ENCODE peak calls at places on chromosomes 13 and 19, in ten cellular contexts. T is NCI-H1105; X is germinal center; O is naive thymus-derived CD8-positive, alpha-beta T cell; H is Caco-2; N is CD4-positive, alpha-beta T cell; C is SIG-M5; V is CD8-positive, alpha-beta T cell; I is stimulated activated CD4-positive, alpha-beta T cell treated with anti-CD3 and anti-CD28 coated beads, Interleukin-1b, Interleukin-23, amount 100 ng/mL, for 48 hours; W is NCI-H1930. U is an unnamed sample.

GRCh38 chr13:98406971-98407370 is 169.9 kb downstream of the STK24 start:
- DNase-seq in T (no peak), X (no peak), O (no peak), H (no peak), N (no peak), C (no peak), V (no peak), I (no peak), W (no peak), U (no peak)

GRCh38 chr13:98173431-98173921 is 3.6 kb downstream of the RNF113B start:
- DNase-seq in T (no peak), X (no peak), O (no peak), H (peak; percentile 38), N (no peak), C (no peak), V (no peak), I (no peak), W (no peak), U (peak; percentile 10)

GRCh38 chr13:98108330-98108729 is 34.6 kb upstream of the FARP1 start:
- DNase-seq in T (no peak), X (no peak), O (no peak), H (no peak), N (no peak), C (no peak), V (no peak), I (no peak), W (no peak), U (no peak)

GRCh38 chr13:80528733-80529132 is 187.8 kb upstream of the SPRY2 start:
- DNase-seq in T (no peak), X (no peak), O (no peak), H (no peak), N (no peak), C (no peak), V (no peak), I (no peak), W (no peak), U (no peak)

GRCh38 chr19:13764821-13765394 is 586 bp downstream of the MRI1 start:
- DNase-seq in T (no peak), X (peak; percentile 51), O (peak; percentile 40), H (peak; percentile 44), N (no peak), C (no peak), V (peak; percentile 61), I (peak; percentile 40), W (no peak), U (no peak)

GRCh38 chr13:20561731-20562130 is 5.2 kb upstream of the IFT88 start:
- DNase-seq in T (no peak), X (no peak), O (no peak), H (no peak), N (no peak), C (no peak), V (no peak), I (no peak), W (no peak), U (no peak)

GRCh38 chr19:14090509-14091085 is at the start of gene SAMD1:
- DNase-seq in T (peak; percentile 80), X (peak; percentile 88), O (peak; percentile 87), H (peak; percentile 80), N (peak; percentile 86), C (no peak), V (peak; percentile 91), I (peak; percentile 81), W (peak; percentile 83), U (peak; percentile 89)

GRCh38 chr13:46728777-46729176 is 68.2 kb downstream of the ESD start:
- DNase-seq in T (no peak), X (peak; percentile 10), O (no peak), H (peak; percentile 35), N (no peak), C (no peak), V (no peak), I (peak; percentile 18), W (no peak), U (no peak)

GRCh38 chr19:34274827-34275625 is 20.7 kb downstream of the GARRE1 start:
- DNase-seq in T (no peak), X (no peak), O (no peak), H (no peak), N (no peak), C (no peak), V (no peak), I (no peak), W (no peak), U (no peak)

GRCh38 chr13:33348366-33348765 is 62.8 kb upstream of the STARD13 start:
- DNase-seq in T (no peak), X (no peak), O (no peak), H (no peak), N (no peak), C (no peak), V (no peak), I (no peak), W (no peak), U (no peak)

GRCh38 chr13:24293761-24294160 is 15.6 kb upstream of the C1QTNF9 start:
- DNase-seq in T (no peak), X (no peak), O (no peak), H (no peak), N (no peak), C (no peak), V (no peak), I (no peak), W (no peak), U (no peak)

GRCh38 chr19:33191501-33191900 is 2.6 kb upstream of the LRP3 start:
- DNase-seq in T (no peak), X (no peak), O (no peak), H (no peak), N (no peak), C (no peak), V (no peak), I (no peak), W (no peak), U (no peak)

GRCh38 chr13:94112227-94112626 is 367.3 kb downstream of the DCT start:
- DNase-seq in T (no peak), X (no peak), O (no peak), H (no peak), N (no peak), C (no peak), V (no peak), I (no peak), W (no peak), U (peak; percentile 40)

GRCh38 chr13:38743499-38743898 is 56.6 kb downstream of the FREM2 start:
- DNase-seq in T (no peak), X (no peak), O (no peak), H (no peak), N (no peak), C (no peak), V (no peak), I (no peak), W (no peak), U (no peak)

GRCh38 chr13:106028916-106029315 is 506.5 kb downstream of the EFNB2 start:
- DNase-seq in T (no peak), X (no peak), O (no peak), H (no peak), N (no peak), C (no peak), V (no peak), I (no peak), W (no peak), U (no peak)

GRCh38 chr19:18840288-18841260 is 8.8 kb downstream of the UPF1 start:
- DNase-seq in T (no peak), X (no peak), O (no peak), H (no peak), N (no peak), C (no peak), V (no peak), I (no peak), W (no peak), U (no peak)

GRCh38 chr13:100526299-100527030 is 62.1 kb downstream of the GGACT start:
- DNase-seq in T (no peak), X (no peak), O (no peak), H (no peak), N (no peak), C (no peak), V (peak; percentile 32), I (no peak), W (no peak), U (no peak)

GRCh38 chr13:112887151-112887550 is 81.9 kb upstream of the MCF2L start:
- DNase-seq in T (no peak), X (no peak), O (no peak), H (no peak), N (no peak), C (no peak), V (no peak), I (no peak), W (no peak), U (no peak)

GRCh38 chr19:31461814-31462539 is 112.7 kb upstream of the TSHZ3 start:
- DNase-seq in T (no peak), X (no peak), O (no peak), H (no peak), N (no peak), C (no peak), V (no peak), I (no peak), W (no peak), U (no peak)

GRCh38 chr13:20424959-20425358 is 100.7 kb downstream of the CRYL1 start:
- DNase-seq in T (no peak), X (no peak), O (no peak), H (no peak), N (no peak), C (no peak), V (no peak), I (no peak), W (no peak), U (no peak)

GRCh38 chr13:105665284-105665683 is 870.2 kb downstream of the EFNB2 start:
- DNase-seq in T (no peak), X (no peak), O (no peak), H (no peak), N (no peak), C (no peak), V (no peak), I (no peak), W (no peak), U (no peak)

GRCh38 chr13:44715287-44716224 is 139.4 kb upstream of the TSC22D1 start:
- DNase-seq in T (no peak), X (no peak), O (no peak), H (no peak), N (no peak), C (no peak), V (no peak), I (no peak), W (no peak), U (peak; percentile 30)

GRCh38 chr13:45737571-45738002 is 35.5 kb downstream of the CBY2 start:
- DNase-seq in T (no peak), X (no peak), O (no peak), H (peak; percentile 29), N (no peak), C (no peak), V (no peak), I (peak; percentile 25), W (no peak), U (no peak)

GRCh38 chr13:102033719-102034446 is 368.0 kb downstream of the FGF14 start:
- DNase-seq in T (no peak), X (no peak), O (no peak), H (no peak), N (no peak), C (no peak), V (no peak), I (no peak), W (no peak), U (no peak)

GRCh38 chr13:89407357-89407756 is 1736.2 kb downstream of the SLITRK5 start:
- DNase-seq in T (no peak), X (no peak), O (no peak), H (no peak), N (no peak), C (no peak), V (no peak), I (no peak), W (no peak), U (no peak)

GRCh38 chr13:99386911-99387788 is 80.0 kb upstream of the GPR183 start:
- DNase-seq in T (no peak), X (peak; percentile 71), O (peak; percentile 82), H (peak; percentile 70), N (peak; percentile 85), C (no peak), V (peak; percentile 93), I (peak; percentile 88), W (peak; percentile 27), U (peak; percentile 46)

GRCh38 chr13:74550039-74550438 is 415.8 kb upstream of the KLF12 start:
- DNase-seq in T (no peak), X (no peak), O (no peak), H (no peak), N (no peak), C (no peak), V (no peak), I (no peak), W (no peak), U (no peak)

GRCh38 chr13:73417012-73417615 is 358.3 kb downstream of the KLF5 start:
- DNase-seq in T (no peak), X (no peak), O (no peak), H (peak; percentile 55), N (no peak), C (no peak), V (no peak), I (no peak), W (no peak), U (no peak)